ENCODE peak calls at places on chromosome 18, in six cellular contexts. Q is T-helper 2 cell, S is immature natural killer cell, P is heart left ventricle, G is hypothalamus, K is T-cell. J is an unnamed sample.

GRCh38 chr18:36229188-36229587 is 41.9 kb downstream of the MOCOS start:
- DNase-seq in Q (no peak), S (no peak), P (no peak), G (no peak), K (no peak), J (no peak)

GRCh38 chr18:49168970-49169619 is 218.3 kb upstream of the SMAD7 start:
- DNase-seq in Q (peak; percentile 78), S (peak; percentile 26), P (no peak), G (no peak), K (no peak), J (no peak)

GRCh38 chr18:24602156-24602555 is 141.7 kb downstream of the HRH4 start:
- DNase-seq in Q (no peak), S (no peak), P (no peak), G (no peak), K (no peak), J (peak; percentile 83)

GRCh38 chr18:11906926-11907874 is 917 bp downstream of the MPPE1 start:
- DNase-seq in Q (no peak), S (no peak), P (no peak), G (no peak), K (no peak), J (no peak)

GRCh38 chr18:48787523-48788151 is 163.1 kb downstream of the SMAD7 start:
- DNase-seq in Q (no peak), S (no peak), P (peak; percentile 16), G (no peak), K (no peak), J (no peak)

GRCh38 chr18:49344825-49345224 is 115.6 kb downstream of the DYM start:
- DNase-seq in Q (no peak), S (no peak), P (no peak), G (no peak), K (no peak), J (no peak)

GRCh38 chr18:45330170-45330594 is 285.1 kb upstream of the SLC14A2 start:
- DNase-seq in Q (no peak), S (no peak), P (no peak), G (no peak), K (no peak), J (no peak)

GRCh38 chr18:34117319-34117718 is 107.4 kb downstream of the NOL4 start:
- DNase-seq in Q (no peak), S (no peak), P (no peak), G (no peak), K (no peak), J (no peak)

GRCh38 chr18:61001138-61001537 is 332.1 kb upstream of the CDH20 start:
- DNase-seq in Q (no peak), S (no peak), P (no peak), G (no peak), K (no peak), J (no peak)

GRCh38 chr18:22489694-22490093 is 72.0 kb upstream of the CTAGE1 start:
- DNase-seq in Q (no peak), S (no peak), P (no peak), G (no peak), K (no peak), J (peak; percentile 12)

GRCh38 chr18:73201940-73202339 is 334.2 kb upstream of the NETO1 start:
- DNase-seq in Q (no peak), S (no peak), P (no peak), G (no peak), K (no peak), J (no peak)

GRCh38 chr18:76970749-76971148 is 148.4 kb downstream of the ZNF236 start:
- DNase-seq in Q (no peak), S (no peak), P (no peak), G (no peak), K (no peak), J (no peak)

GRCh38 chr18:46468431-46469180 is 188.4 kb downstream of the LOXHD1 start:
- DNase-seq in Q (no peak), S (no peak), P (no peak), G (no peak), K (no peak), J (no peak)

GRCh38 chr18:9290171-9290570 is 44.4 kb upstream of the TWSG1 start:
- DNase-seq in Q (no peak), S (no peak), P (no peak), G (no peak), K (no peak), J (no peak)

GRCh38 chr18:77448046-77448445 is 198.4 kb downstream of the GALR1 start:
- DNase-seq in Q (no peak), S (no peak), P (no peak), G (no peak), K (no peak), J (no peak)

GRCh38 chr18:45324489-45325111 is 290.7 kb upstream of the SLC14A2 start:
- DNase-seq in Q (no peak), S (no peak), P (peak; percentile 69), G (no peak), K (no peak), J (no peak)

GRCh38 chr18:10419420-10420103 is 34.9 kb upstream of the APCDD1 start:
- DNase-seq in Q (no peak), S (no peak), P (no peak), G (no peak), K (no peak), J (peak; percentile 78)

J was measured in SW480.